ENCODE peak calls at places on chromosomes 13 and 19, in seven cellular contexts. T, U, E, W, F, C and G are unnamed samples.

GRCh38 chr19:13953021-13953531 is 767 bp downstream of the DCAF15 start:
- DNase-seq in F (peak; percentile 39), C (no peak), W (peak; percentile 65), T (no peak), E (no peak), U (no peak), G (no peak)

GRCh38 chr13:45336025-45336800 is 4.8 kb downstream of the TPT1 start:
- DNase-seq in F (no peak), U (no peak), W (no peak), C (no peak), E (no peak), T (no peak), G (no peak)

GRCh38 chr19:45391346-45391745 is 13.5 kb downstream of the PPP1R13L start:
- DNase-seq in E (no peak), W (no peak), C (no peak), T (no peak), F (peak; percentile 18), U (no peak), G (no peak)

GRCh38 chr13:65154661-65155447 is 2075.3 kb downstream of the PCDH9 start:
- DNase-seq in U (no peak), W (no peak), T (no peak), C (no peak), E (no peak), F (no peak), G (no peak)

GRCh38 chr13:30158774-30159445 is 148.4 kb downstream of the KATNAL1 start:
- DNase-seq in C (no peak), F (peak; percentile 71), T (no peak), W (peak; percentile 58), U (no peak), E (no peak), G (peak; percentile 45)

GRCh38 chr13:28735481-28736029 is 16.8 kb upstream of the SLC46A3 start:
- DNase-seq in U (no peak), E (no peak), T (no peak), F (no peak), W (no peak), C (no peak), G (no peak)

GRCh38 chr19:5000120-5000611 is 31.3 kb downstream of the KDM4B start:
- DNase-seq in E (no peak), C (no peak), U (no peak), T (no peak), F (no peak), W (no peak), G (no peak)

GRCh38 chr13:114025432-114026127 is 51.7 kb upstream of the C13orf46 start:
- DNase-seq in W (peak; percentile 63), C (no peak), T (no peak), E (no peak), F (peak; percentile 78), U (no peak), G (no peak)

GRCh38 chr19:50980203-50980602 is 3.5 kb downstream of the KLK7 start:
- DNase-seq in T (no peak), W (no peak), F (no peak), U (no peak), C (no peak), E (no peak), G (no peak)

GRCh38 chr19:703651-704446 is 4.9 kb upstream of the PALM start:
- DNase-seq in T (peak; percentile 92), U (peak; percentile 55), C (no peak), W (no peak), F (peak; percentile 18), E (peak; percentile 37), G (peak; percentile 64)